ENCODE peak calls at places on chromosomes 16 and 17, in four cellular contexts. J, H, W and I are unnamed samples.

GRCh38 chr17:78432226-78432894 is 53.9 kb downstream of the PGS1 start:
- DNase-seq in J (no peak), H (no peak), W (no peak), I (no peak)

GRCh38 chr16:26985100-26986065 is 81.3 kb upstream of the C16orf82 start:
- DNase-seq in J (no peak), H (no peak), W (no peak), I (no peak)

GRCh38 chr16:3625331-3625730 is 13.9 kb upstream of the SLX4 start:
- DNase-seq in J (no peak), H (no peak), W (no peak), I (no peak)

GRCh38 chr16:68229431-68230175 is 6.3 kb downstream of the ESRP2 start:
- DNase-seq in J (peak), H (peak), W (peak), I (no peak)

GRCh38 chr17:47246120-47246519 is 7.5 kb upstream of the ITGB3 start:
- DNase-seq in J (no peak), H (no peak), W (no peak), I (no peak)

GRCh38 chr16:87189426-87189825 is 127.8 kb downstream of the C16orf95 start:
- DNase-seq in J (no peak), H (no peak), W (no peak), I (no peak)

GRCh38 chr17:27816946-27817345 is 16.6 kb upstream of the NOS2 start:
- DNase-seq in J (no peak), H (no peak), W (no peak), I (no peak)

GRCh38 chr17:72592242-72592966 is 471.6 kb downstream of the SOX9 start:
- DNase-seq in J (no peak), H (peak), W (peak), I (peak)

GRCh38 chr16:73750639-73751038 is 546.0 kb upstream of the PSMD7 start:
- DNase-seq in J (no peak), H (no peak), W (no peak), I (no peak)

GRCh38 chr16:58054289-58054688 is 28.7 kb downstream of the MMP15 start:
- DNase-seq in J (no peak), H (no peak), W (no peak), I (no peak)

GRCh38 chr16:12729448-12729847 is 74.2 kb downstream of the CPPED1 start:
- DNase-seq in J (no peak), H (peak), W (no peak), I (no peak)

GRCh38 chr17:41695134-41695661 is 6.5 kb downstream of the EIF1 start:
- DNase-seq in J (no peak), H (no peak), W (no peak), I (no peak)

GRCh38 chr16:15639061-15639568 is 3.8 kb downstream of the MARF1 start:
- DNase-seq in J (no peak), H (no peak), W (no peak), I (no peak)

GRCh38 chr16:88769617-88770458 is 15.2 kb downstream of the PIEZO1 start:
- DNase-seq in J (no peak), H (no peak), W (peak), I (peak)

GRCh38 chr17:75501378-75502071 is 13.8 kb downstream of the CASKIN2 start:
- DNase-seq in J (no peak), H (no peak), W (peak), I (no peak)

GRCh38 chr17:77374170-77374936 is 233.6 kb downstream of the SEC14L1 start:
- DNase-seq in J (peak), H (peak), W (peak), I (peak)

GRCh38 chr17:40803617-40804082 is 3.9 kb upstream of the KRT28 start:
- DNase-seq in J (peak), H (peak), W (peak), I (peak)

GRCh38 chr16:3999890-4000325 is 116.3 kb downstream of the ADCY9 start:
- DNase-seq in J (no peak), H (no peak), W (no peak), I (no peak)

GRCh38 chr16:56344518-56345405 is 80.6 kb downstream of the AMFR start:
- DNase-seq in J (no peak), H (no peak), W (no peak), I (no peak)

DNA sequence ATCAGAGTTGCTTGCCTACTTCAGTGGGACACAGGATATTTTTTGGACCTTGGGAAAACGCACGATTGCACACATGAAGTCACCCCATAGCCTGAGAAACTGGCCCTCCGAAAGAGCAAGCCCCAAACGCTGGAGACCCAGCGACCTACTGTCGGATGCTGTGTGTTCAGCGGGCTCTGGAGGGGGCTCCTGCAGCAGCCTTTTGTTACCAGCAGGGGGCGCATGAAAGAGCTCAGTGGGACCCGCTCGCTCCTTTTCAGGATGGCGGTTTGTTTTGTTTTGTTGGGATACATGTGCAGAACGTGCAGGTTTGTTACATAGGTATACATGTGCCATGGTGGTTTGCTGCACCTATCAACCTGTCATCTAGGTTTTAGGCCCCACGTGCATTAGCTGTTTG is 28.4 kb downstream of the MYH3 start:
- DNase-seq in J (no peak), H (no peak), W (peak), I (peak)
- TF ChIP-seq CTCF in J (no peak), H (peak), W (peak), I (peak)

DNA sequence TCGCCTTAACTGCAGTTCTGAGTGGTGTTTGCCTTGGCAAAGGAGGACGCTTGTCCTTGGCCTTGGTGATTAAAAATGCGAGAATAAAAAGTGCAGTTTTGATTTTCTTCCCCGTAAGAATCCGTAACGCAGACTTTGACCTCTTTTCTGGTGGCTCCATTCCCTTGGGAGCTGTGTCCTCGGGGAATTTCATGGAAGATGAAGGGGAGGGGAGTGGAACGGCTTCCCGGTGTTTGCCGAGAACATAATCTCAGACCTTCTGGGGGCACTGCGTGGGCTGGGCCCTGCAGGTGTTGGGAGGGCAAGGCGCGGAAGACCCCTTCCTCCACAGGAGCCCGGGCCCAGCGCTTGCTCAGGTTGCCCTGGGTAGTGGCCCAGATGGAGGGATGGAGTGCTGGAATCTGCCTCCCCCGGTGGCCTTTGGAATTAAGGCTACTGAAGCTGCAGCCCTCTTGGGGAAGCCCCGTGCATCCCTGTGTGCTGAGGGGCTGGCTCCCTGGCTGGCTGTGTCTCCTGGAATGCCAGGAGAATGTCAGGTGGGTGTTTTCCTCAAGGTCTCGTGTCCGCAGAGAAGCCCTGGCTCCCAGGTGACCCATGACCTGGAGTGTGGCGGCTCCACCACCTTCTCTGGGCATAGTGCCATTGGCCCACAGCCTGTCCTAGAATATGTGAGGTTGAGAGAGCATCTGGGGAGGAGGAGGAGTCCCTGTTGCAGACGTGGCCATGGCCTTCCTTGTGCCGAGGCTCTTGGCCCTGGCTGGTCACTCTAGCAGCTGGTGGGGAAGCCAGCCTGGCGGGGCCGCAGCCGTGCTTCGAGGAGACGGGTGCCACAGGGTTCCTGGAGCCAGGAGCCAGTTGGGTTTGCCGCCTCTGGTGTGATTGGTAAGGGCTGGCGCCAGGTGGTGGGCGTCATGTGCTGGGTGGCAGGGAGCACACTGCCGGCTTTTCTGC is 3.1 kb downstream of the BAIAP2 start:
- DNase-seq in J (no peak), H (no peak), W (no peak), I (no peak)
- TF ChIP-seq CTCF in J (no peak), H (no peak), W (no peak), I (no peak)

DNA sequence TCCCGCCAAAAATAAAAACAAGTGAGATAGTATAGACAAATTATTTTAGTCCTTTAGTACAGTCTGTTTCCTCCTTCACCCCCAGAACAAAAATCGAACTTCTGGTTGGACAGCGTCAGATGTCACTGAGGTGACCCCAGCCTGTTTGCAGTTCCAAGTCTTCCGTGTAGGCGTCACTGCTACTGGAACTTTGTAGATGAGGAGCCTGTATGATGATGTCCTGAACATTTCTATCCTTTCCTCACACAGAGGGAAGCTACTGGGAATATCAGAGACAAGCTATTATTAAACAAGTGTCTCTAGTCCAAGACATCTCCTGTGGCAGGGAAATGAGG is 924 bp upstream of the VEZF1 start:
- DNase-seq in J (no peak), H (peak), W (peak), I (no peak)
- TF ChIP-seq CTCF in J (no peak), H (peak), W (no peak), I (no peak)

GRCh38 chr16:71501562-71501961 is 12.4 kb upstream of the ZNF19 start:
- DNase-seq in J (no peak), H (no peak), W (no peak), I (no peak)
- TF ChIP-seq CTCF in J (no peak), H (no peak), W (no peak), I (no peak)

GRCh38 chr16:19116711-19117449 is 3.1 kb downstream of the ITPRIPL2 start:
- DNase-seq in J (no peak), H (peak), W (no peak), I (no peak)

GRCh38 chr16:19118938-19119431 is 5.2 kb downstream of the ITPRIPL2 start:
- DNase-seq in J (peak), H (peak), W (no peak), I (no peak)

GRCh38 chr16:19113577-19114358 is at the start of gene ITPRIPL2:
- DNase-seq in J (peak), H (peak), W (peak), I (peak)

GRCh38 chr16:19114359-19115147 is 789 bp downstream of the ITPRIPL2 start:
- DNase-seq in J (peak), H (peak), W (peak), I (peak)

GRCh38 chr16:19115148-19116021 is 1.6 kb downstream of the ITPRIPL2 start:
- DNase-seq in J (peak), H (no peak), W (peak), I (peak)
- TF ChIP-seq CTCF in J (peak), H (peak), W (peak), I (peak)